ENCODE peak calls at places on chromosomes 4 and X, in eight cellular contexts. M is Panc1, V is transverse colon, J is left ventricle myocardium inferior, E is psoas muscle, Y is cardiac muscle cell, D is esophagus squamous epithelium, U is breast epithelium. W is an unnamed sample. For H3K4me1, the result is how much of the 10 kb centered on the place peaks cover.

GRCh38 chr4:152807294-152807829 is 27.6 kb downstream of the ARFIP1 start:
- DNase-seq in U (no peak), J (no peak), D (no peak), Y (peak), M (no peak), E (no peak), V (no peak), W (no peak)

GRCh38 chr4:81052119-81053068 is 21.9 kb downstream of the BMP3 start:
- DNase-seq in U (no peak), E (peak), Y (peak), V (peak), J (no peak), D (no peak), M (no peak), W (no peak)

GRCh38 chr4:182560358-182560757 is 317.2 kb downstream of the TENM3 start:
- DNase-seq in U (no peak), M (no peak), Y (no peak), D (no peak), J (no peak), E (no peak), V (no peak), W (no peak)

GRCh38 chrX:49761481-49761880 is 65.7 kb upstream of the PAGE1 start:
- DNase-seq in D (no peak), J (no peak), Y (peak), U (no peak), V (no peak), M (no peak), E (no peak), W (no peak)

GRCh38 chrX:153672531-153673397 is 849 bp downstream of the PNCK start:
- DNase-seq in Y (peak), M (no peak), V (no peak), D (no peak), U (no peak), J (no peak), E (no peak), W (peak)

GRCh38 chr4:124710911-124711310 is 1.6 kb downstream of the ANKRD50 start:
- DNase-seq in Y (peak), V (no peak), D (no peak), M (no peak), E (no peak), U (no peak), J (no peak), W (no peak)

GRCh38 chr4:78004270-78004669 is 52.9 kb upstream of the FRAS1 start:
- DNase-seq in V (no peak), U (no peak), D (no peak), M (no peak), J (no peak), E (no peak), Y (no peak), W (no peak)

GRCh38 chr4:125952631-125953030 is 637.9 kb downstream of the FAT4 start:
- DNase-seq in V (no peak), E (no peak), D (no peak), M (no peak), J (no peak), Y (no peak), U (no peak), W (no peak)

GRCh38 chrX:112011376-112011775 is 71.2 kb downstream of the TRPC5 start:
- DNase-seq in U (no peak), M (no peak), J (no peak), E (no peak), V (no peak), D (no peak), Y (no peak), W (no peak)

GRCh38 chr4:53120801-53121200 is 245.1 kb downstream of the SCFD2 start:
- DNase-seq in Y (no peak), V (no peak), J (no peak), E (no peak), D (no peak), U (no peak), M (no peak), W (no peak)

GRCh38 chr4:97645437-97645836 is 497.8 kb downstream of the STPG2 start:
- DNase-seq in J (no peak), M (no peak), D (no peak), V (no peak), E (no peak), Y (no peak), U (no peak), W (no peak)

GRCh38 chr4:30208731-30209435 is 511.3 kb upstream of the PCDH7 start:
- DNase-seq in M (peak), J (no peak), E (no peak), D (no peak), Y (no peak), U (no peak), V (no peak), W (no peak)

GRCh38 chr4:72375050-72375736 is 193.8 kb downstream of the ADAMTS3 start:
- DNase-seq in V (no peak), D (no peak), U (peak), Y (peak), M (no peak), J (no peak), E (no peak), W (no peak)

GRCh38 chrX:96704661-96705060 is 20.0 kb downstream of the DIAPH2 start:
- DNase-seq in V (no peak), Y (no peak), J (no peak), U (no peak), M (no peak), D (no peak), E (no peak), W (no peak)

GRCh38 chr4:74822603-74823002 is 28.3 kb upstream of the BTC start:
- DNase-seq in J (no peak), D (no peak), V (no peak), Y (no peak), U (no peak), E (no peak), M (no peak), W (no peak)

GRCh38 chr4:145308598-145308997 is 128.2 kb upstream of the OTUD4 start:
- DNase-seq in Y (no peak), J (no peak), M (no peak), E (no peak), V (no peak), U (no peak), D (no peak), W (no peak)

GRCh38 chrX:73943572-73943899 is 360.4 kb upstream of the ZCCHC13 start:
- DNase-seq in J (no peak), D (no peak), E (no peak), M (no peak), U (no peak), V (no peak), Y (no peak), W (no peak)

GRCh38 chr4:69039071-69039470 is 57.2 kb upstream of the UGT2B7 start:
- DNase-seq in D (no peak), M (no peak), Y (no peak), U (no peak), J (no peak), E (no peak), V (no peak), W (no peak)

GRCh38 chr4:157076578-157076947 is 613 bp downstream of the GLRB start:
- DNase-seq in V (no peak), U (no peak), J (no peak), D (no peak), M (no peak), Y (no peak), E (no peak), W (no peak)

GRCh38 chr4:36325499-36325898 is 44.1 kb downstream of the DTHD1 start:
- DNase-seq in E (no peak), Y (no peak), V (no peak), U (no peak), M (no peak), J (no peak), D (no peak), W (no peak)

GRCh38 chr4:11704136-11704535 is 275.4 kb upstream of the HS3ST1 start:
- DNase-seq in D (no peak), U (no peak), J (no peak), M (no peak), V (no peak), E (no peak), Y (no peak), W (no peak)

GRCh38 chrX:135476378-135476777 is 44.1 kb upstream of the INTS6L start:
- DNase-seq in V (no peak), U (no peak), Y (no peak), J (no peak), D (no peak), E (no peak), M (no peak), W (no peak)

GRCh38 chr4:121072836-121073362 is 564 bp upstream of the NDNF start:
- DNase-seq in M (no peak), J (peak), Y (no peak), D (no peak), V (peak), E (no peak), U (no peak), W (peak)

GRCh38 chrX:135384161-135384836 is 37.4 kb upstream of the SMIM10L2A start:
- DNase-seq in Y (no peak), D (no peak), J (no peak), M (no peak), U (no peak), E (no peak), V (no peak), W (no peak)

GRCh38 chrX:2430265-2430825 is 70.4 kb downstream of the DHRSX start:
- DNase-seq in J (no peak), V (no peak), D (no peak), Y (no peak), E (no peak), M (no peak), U (no peak), W (no peak)

GRCh38 chr4:185916231-185916630 is 104.2 kb upstream of the SORBS2 start:
- DNase-seq in D (no peak), E (no peak), Y (no peak), V (no peak), J (no peak), M (no peak), U (no peak), W (no peak)

GRCh38 chr4:185914583-185915199 is 102.7 kb upstream of the SORBS2 start:
- DNase-seq in V (no peak), E (no peak), M (no peak), J (no peak), U (no peak), D (no peak), Y (peak), W (no peak)

GRCh38 chr4:185916683-185917082 is 104.7 kb upstream of the SORBS2 start:
- DNase-seq in J (no peak), U (no peak), V (no peak), M (no peak), E (no peak), D (no peak), Y (no peak), W (no peak)

GRCh38 chr4:185915271-185915670 is 103.3 kb upstream of the SORBS2 start:
- DNase-seq in J (no peak), M (no peak), E (no peak), Y (no peak), V (no peak), U (no peak), D (no peak), W (no peak)

GRCh38 chr4:185915817-185916216 is 103.8 kb upstream of the SORBS2 start:
- DNase-seq in U (no peak), M (no peak), J (no peak), V (no peak), D (no peak), E (no peak), Y (no peak), W (no peak)
- H3K4me1 ChIP-seq in U (under half), M (under half), J (under half), V (under half), D (under half), E (under half), Y (under half), W (under half)

GRCh38 chr4:3514806-3515421 is 17.3 kb downstream of the LRPAP1 start:
- DNase-seq in U (peak), V (no peak), D (no peak), Y (no peak), E (peak), M (no peak), J (peak), W (peak)
- TF ChIP-seq CTCF in U (no peak), V (no peak), D (no peak), Y (peak), E (no peak), M (peak), J (peak), W (no peak)

GRCh38 chrX:120750381-120750780 is 120.5 kb upstream of the C1GALT1C1 start:
- DNase-seq in V (no peak), J (no peak), Y (no peak), U (no peak), M (no peak), E (no peak), D (no peak), W (no peak)

GRCh38 chrX:120749141-120749846 is 119.4 kb upstream of the C1GALT1C1 start:
- DNase-seq in U (no peak), J (no peak), D (no peak), Y (no peak), V (peak), E (no peak), M (no peak), W (no peak)

GRCh38 chrX:120752431-120753128 is 122.7 kb upstream of the C1GALT1C1 start:
- DNase-seq in U (no peak), D (no peak), M (no peak), Y (no peak), V (no peak), E (no peak), J (no peak), W (no peak)

GRCh38 chrX:120753413-120754251 is 122.0 kb downstream of the CT47B1 start:
- DNase-seq in V (peak), E (no peak), Y (no peak), J (no peak), U (no peak), D (no peak), M (no peak), W (no peak)

DNA sequence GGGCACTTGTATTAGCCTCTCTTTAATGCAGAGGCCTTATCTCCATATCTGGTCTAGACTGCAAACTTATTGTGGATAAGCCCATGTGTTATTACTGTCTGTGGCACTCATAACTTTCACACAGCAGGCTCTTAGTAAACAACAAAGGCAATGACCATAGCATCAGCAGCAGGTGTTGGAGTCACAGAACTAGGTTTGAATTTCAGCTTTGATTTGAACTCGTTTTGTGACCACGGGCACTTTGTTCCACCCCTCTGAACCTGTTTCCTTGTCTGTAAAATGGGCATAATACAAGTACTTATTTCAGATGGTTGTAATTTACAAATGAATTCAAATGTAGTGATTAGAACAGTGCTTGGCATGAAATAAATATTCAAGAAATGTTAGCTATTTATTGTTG is 121.8 kb upstream of the C1GALT1C1 start:
- DNase-seq in D (no peak), J (no peak), V (no peak), M (no peak), E (no peak), U (no peak), Y (no peak), W (no peak)
- H3K4me1 ChIP-seq in D (under half), J (under half), V (under half), M (under half), E (under half), U (under half), Y (under half), W (under half)

GRCh38 chr4:104693601-104694201 is 199.0 kb upstream of the CXXC4 start:
- DNase-seq in M (no peak), E (no peak), U (no peak), V (no peak), Y (peak), J (no peak), D (no peak), W (peak)
- TF ChIP-seq CTCF in M (peak), E (no peak), U (no peak), V (peak), Y (peak), J (peak), D (no peak), W (no peak)

GRCh38 chr4:184382189-184382846 is 92.0 kb downstream of the IRF2 start:
- DNase-seq in D (no peak), Y (no peak), V (peak), J (no peak), U (no peak), M (no peak), E (no peak), W (no peak)
- H3K4me1 ChIP-seq in D (half or more), Y (under half), V (half or more), J (half or more), U (under half), M (under half), E (half or more), W (under half)

GRCh38 chr4:166502660-166503059 is 629.6 kb downstream of the TLL1 start:
- DNase-seq in V (no peak), U (no peak), D (no peak), M (no peak), E (no peak), Y (no peak), J (no peak), W (no peak)

GRCh38 chr4:166499820-166500219 is 626.8 kb downstream of the TLL1 start:
- DNase-seq in Y (peak), U (no peak), V (no peak), E (no peak), M (no peak), D (no peak), J (no peak), W (no peak)

GRCh38 chr4:166498541-166498940 is 625.5 kb downstream of the TLL1 start:
- DNase-seq in V (no peak), E (no peak), D (no peak), Y (peak), U (no peak), J (no peak), M (no peak), W (no peak)

GRCh38 chr4:166506051-166506450 is 633.0 kb downstream of the TLL1 start:
- DNase-seq in J (no peak), E (no peak), Y (no peak), U (no peak), M (no peak), V (no peak), D (no peak), W (no peak)

GRCh38 chr4:166501941-166502382 is 628.9 kb downstream of the TLL1 start:
- DNase-seq in U (no peak), E (no peak), D (no peak), M (no peak), J (no peak), V (no peak), Y (peak), W (no peak)
- TF ChIP-seq CTCF in U (no peak), E (no peak), D (no peak), M (peak), J (no peak), V (no peak), Y (peak), W (no peak)

GRCh38 chr4:8024073-8024786 is 84.6 kb upstream of the AFAP1 start:
- DNase-seq in U (no peak), V (no peak), Y (no peak), E (no peak), D (no peak), J (no peak), M (no peak), W (no peak)
- H3K4me1 ChIP-seq in U (under half), V (under half), Y (under half), E (under half), D (under half), J (under half), M (under half), W (under half)